ENCODE peak calls at places on chromosomes 1 and 21, in seven cellular contexts. One of them, this sample, is unnamed.

GRCh38 chr1:29062157-29062942 is 61.4 kb downstream of the TMEM200B start:
- DNase-seq in neuronal stem cell: no peak
- DNase-seq in IMR-90: no peak
- DNase-seq in H9: no peak
- DNase-seq in trophoblast cell: no peak
- DNase-seq in H1: no peak
- DNase-seq in mesendoderm: no peak
- DNase-seq in this sample: no peak

GRCh38 chr21:15054089-15054488 is 10.7 kb downstream of the NRIP1 start:
- DNase-seq in neuronal stem cell: no peak
- DNase-seq in IMR-90: no peak
- DNase-seq in H9: no peak
- DNase-seq in trophoblast cell: no peak
- DNase-seq in H1: no peak
- DNase-seq in mesendoderm: no peak
- DNase-seq in this sample: no peak

GRCh38 chr21:36325373-36326010 is 5.5 kb downstream of the MORC3 start:
- DNase-seq in neuronal stem cell: no peak
- DNase-seq in IMR-90: peak; percentile 42
- DNase-seq in H9: no peak
- DNase-seq in trophoblast cell: no peak
- DNase-seq in H1: no peak
- DNase-seq in mesendoderm: no peak
- DNase-seq in this sample: no peak

GRCh38 chr1:199691540-199691939 is 336.0 kb upstream of the NR5A2 start:
- DNase-seq in neuronal stem cell: no peak
- DNase-seq in IMR-90: peak; percentile 82
- DNase-seq in H9: no peak
- DNase-seq in trophoblast cell: no peak
- DNase-seq in H1: no peak
- DNase-seq in mesendoderm: peak; percentile 36
- DNase-seq in this sample: peak; percentile 92

GRCh38 chr1:58447047-58447446 is 99.5 kb downstream of the OMA1 start:
- DNase-seq in neuronal stem cell: no peak
- DNase-seq in IMR-90: no peak
- DNase-seq in H9: no peak
- DNase-seq in trophoblast cell: peak; percentile 18
- DNase-seq in H1: no peak
- DNase-seq in mesendoderm: no peak
- DNase-seq in this sample: no peak

GRCh38 chr1:24830680-24831272 is 85.5 kb downstream of the CLIC4 start:
- DNase-seq in neuronal stem cell: peak; percentile 32
- DNase-seq in IMR-90: peak; percentile 79
- DNase-seq in H9: no peak
- DNase-seq in trophoblast cell: peak; percentile 81
- DNase-seq in H1: no peak
- DNase-seq in mesendoderm: peak; percentile 69
- DNase-seq in this sample: peak; percentile 81

GRCh38 chr1:37497832-37498231 is 16.7 kb downstream of the MEAF6 start:
- DNase-seq in neuronal stem cell: no peak
- DNase-seq in IMR-90: no peak
- DNase-seq in H9: no peak
- DNase-seq in trophoblast cell: no peak
- DNase-seq in H1: no peak
- DNase-seq in mesendoderm: no peak
- DNase-seq in this sample: no peak

GRCh38 chr1:43952731-43953350 is 6.1 kb downstream of the IPO13 start:
- DNase-seq in neuronal stem cell: peak; percentile 55
- DNase-seq in IMR-90: no peak
- DNase-seq in H9: peak; percentile 91
- DNase-seq in trophoblast cell: no peak
- DNase-seq in H1: no peak
- DNase-seq in mesendoderm: peak; percentile 86
- DNase-seq in this sample: no peak

GRCh38 chr1:5980314-5981008 is 11.8 kb downstream of the NPHP4 start:
- DNase-seq in neuronal stem cell: peak; percentile 51
- DNase-seq in IMR-90: peak; percentile 34
- DNase-seq in H9: peak; percentile 95
- DNase-seq in trophoblast cell: no peak
- DNase-seq in H1: peak; percentile 66
- DNase-seq in mesendoderm: peak; percentile 97
- DNase-seq in this sample: peak; percentile 69

GRCh38 chr1:231781887-231782286 is 155.3 kb downstream of the DISC1 start:
- DNase-seq in neuronal stem cell: no peak
- DNase-seq in IMR-90: no peak
- DNase-seq in H9: no peak
- DNase-seq in trophoblast cell: peak; percentile 18
- DNase-seq in H1: no peak
- DNase-seq in mesendoderm: peak; percentile 36
- DNase-seq in this sample: no peak

GRCh38 chr1:236524142-236524891 is 535 bp downstream of the LGALS8 start:
- DNase-seq in neuronal stem cell: peak; percentile 47
- DNase-seq in IMR-90: peak; percentile 86
- DNase-seq in H9: peak; percentile 66
- DNase-seq in trophoblast cell: peak; percentile 84
- DNase-seq in H1: no peak
- DNase-seq in mesendoderm: peak; percentile 82
- DNase-seq in this sample: peak; percentile 95

GRCh38 chr1:46220808-46221207 is 17.7 kb downstream of the LURAP1 start:
- DNase-seq in neuronal stem cell: no peak
- DNase-seq in IMR-90: no peak
- DNase-seq in H9: no peak
- DNase-seq in trophoblast cell: no peak
- DNase-seq in H1: no peak
- DNase-seq in mesendoderm: peak; percentile 59
- DNase-seq in this sample: no peak

GRCh38 chr1:65764052-65764451 is 28.6 kb upstream of the PDE4B start:
- DNase-seq in neuronal stem cell: no peak
- DNase-seq in IMR-90: no peak
- DNase-seq in H9: no peak
- DNase-seq in trophoblast cell: no peak
- DNase-seq in H1: no peak
- DNase-seq in mesendoderm: peak; percentile 10
- DNase-seq in this sample: no peak

GRCh38 chr1:166960871-166961474 is 14.4 kb downstream of the ILDR2 start:
- DNase-seq in neuronal stem cell: no peak
- DNase-seq in IMR-90: no peak
- DNase-seq in H9: no peak
- DNase-seq in trophoblast cell: no peak
- DNase-seq in H1: no peak
- DNase-seq in mesendoderm: no peak
- DNase-seq in this sample: no peak

GRCh38 chr1:169360415-169360814 is 7.2 kb downstream of the NME7 start:
- DNase-seq in neuronal stem cell: no peak
- DNase-seq in IMR-90: peak; percentile 2
- DNase-seq in H9: no peak
- DNase-seq in trophoblast cell: no peak
- DNase-seq in H1: no peak
- DNase-seq in mesendoderm: peak; percentile 19
- DNase-seq in this sample: no peak
- H2BK5ac ChIP-seq in neuronal stem cell: no peak overlapping the region
- H2BK5ac ChIP-seq in IMR-90: no peak overlapping the region
- H2BK5ac ChIP-seq in H9: no peak overlapping the region
- H2BK5ac ChIP-seq in trophoblast cell: no peak overlapping the region
- H2BK5ac ChIP-seq in H1: no peak overlapping the region
- H2BK5ac ChIP-seq in mesendoderm: no peak overlapping the region
- H2BK5ac ChIP-seq in this sample: no peak overlapping the region

DNA sequence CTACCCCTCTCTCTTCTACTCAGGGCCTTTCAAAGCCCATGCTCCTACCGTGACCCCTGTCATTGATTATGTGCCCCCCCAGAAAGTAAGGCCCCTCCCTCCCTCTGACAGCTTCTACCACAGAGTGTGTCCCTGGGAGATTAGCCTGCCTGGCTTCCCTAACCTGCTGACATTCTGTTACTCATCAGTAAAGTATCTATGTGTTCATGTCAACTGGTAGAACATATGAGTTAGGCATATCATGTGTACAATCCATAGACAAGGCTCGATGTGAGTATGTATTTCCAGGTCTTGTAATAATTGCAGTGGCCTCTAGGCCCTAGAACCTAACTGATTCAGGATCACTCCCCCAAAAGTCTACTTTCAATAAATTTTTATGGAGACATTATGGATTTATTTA is 120.0 kb downstream of the GIPC2 start:
- DNase-seq in neuronal stem cell: no peak
- DNase-seq in IMR-90: peak; percentile 12
- DNase-seq in H9: no peak
- DNase-seq in trophoblast cell: no peak
- DNase-seq in H1: no peak
- DNase-seq in mesendoderm: no peak
- DNase-seq in this sample: no peak
- H3K4ac ChIP-seq in neuronal stem cell: no peak overlapping the region
- H3K4ac ChIP-seq in IMR-90: no peak overlapping the region
- H3K4ac ChIP-seq in H9: no peak overlapping the region
- H3K4ac ChIP-seq in trophoblast cell: no peak overlapping the region
- H3K4ac ChIP-seq in H1: no peak overlapping the region
- H3K4ac ChIP-seq in mesendoderm: no peak overlapping the region
- H3K4ac ChIP-seq in this sample: no peak overlapping the region

DNA sequence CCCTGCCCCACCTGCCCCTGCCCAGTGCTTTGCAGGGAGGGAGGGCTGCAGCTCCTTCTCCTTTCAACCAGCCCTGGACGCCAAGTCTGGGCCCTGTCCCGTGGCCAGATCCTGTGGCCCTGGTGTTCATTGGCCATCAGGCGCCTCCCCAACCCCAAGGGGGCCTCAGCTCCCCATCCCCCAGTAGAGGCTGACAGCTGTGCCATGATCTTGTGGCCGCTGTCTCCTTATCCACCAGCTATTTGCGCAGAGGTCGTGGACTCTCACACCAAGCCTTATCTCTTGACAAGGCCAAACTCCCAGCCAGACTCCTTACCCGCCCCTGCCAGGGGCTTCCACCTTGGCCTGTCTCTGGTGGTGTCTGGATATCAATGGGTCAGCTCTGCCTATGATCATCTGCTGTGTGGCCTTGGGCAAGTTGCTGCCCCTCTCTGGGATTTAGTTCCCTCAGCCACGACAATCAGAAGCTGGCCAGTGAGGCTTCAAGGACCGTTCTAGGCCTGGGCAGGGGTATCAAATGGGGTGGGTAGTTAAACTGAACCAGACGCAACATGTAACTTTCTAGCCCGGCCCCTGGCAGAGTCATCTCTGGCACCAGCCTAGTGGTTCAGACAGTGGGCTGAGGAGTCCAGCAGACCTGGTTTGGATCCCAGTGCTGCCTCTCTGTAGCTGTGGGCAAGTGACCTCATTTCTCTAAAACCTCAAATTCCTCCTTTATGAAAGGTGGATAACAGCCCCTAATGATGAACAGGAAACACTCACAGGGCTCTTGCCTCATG is 3.3 kb upstream of the COL8A2 start:
- DNase-seq in neuronal stem cell: no peak
- DNase-seq in IMR-90: peak; percentile 53
- DNase-seq in H9: no peak
- DNase-seq in trophoblast cell: no peak
- DNase-seq in H1: no peak
- DNase-seq in mesendoderm: no peak
- DNase-seq in this sample: no peak
- H2BK5ac ChIP-seq in neuronal stem cell: no peak overlapping the region
- H2BK5ac ChIP-seq in IMR-90: no peak overlapping the region
- H2BK5ac ChIP-seq in H9: no peak overlapping the region
- H2BK5ac ChIP-seq in trophoblast cell: no peak overlapping the region
- H2BK5ac ChIP-seq in H1: no peak overlapping the region
- H2BK5ac ChIP-seq in mesendoderm: no peak overlapping the region
- H2BK5ac ChIP-seq in this sample: no peak overlapping the region

GRCh38 chr21:41767606-41768370 is 936 bp upstream of the RIPK4 start:
- DNase-seq in neuronal stem cell: no peak
- DNase-seq in IMR-90: peak; percentile 17
- DNase-seq in H9: no peak
- DNase-seq in trophoblast cell: no peak
- DNase-seq in H1: no peak
- DNase-seq in mesendoderm: no peak
- DNase-seq in this sample: no peak

GRCh38 chr21:41766883-41767605 is at the start of gene RIPK4:
- DNase-seq in neuronal stem cell: no peak
- DNase-seq in IMR-90: peak; percentile 23
- DNase-seq in H9: peak; percentile 89
- DNase-seq in trophoblast cell: peak; percentile 90
- DNase-seq in H1: peak; percentile 44
- DNase-seq in mesendoderm: peak; percentile 80
- DNase-seq in this sample: no peak

GRCh38 chr21:41765393-41765950 is 1.4 kb downstream of the RIPK4 start:
- DNase-seq in neuronal stem cell: no peak
- DNase-seq in IMR-90: no peak
- DNase-seq in H9: no peak
- DNase-seq in trophoblast cell: no peak
- DNase-seq in H1: no peak
- DNase-seq in mesendoderm: no peak
- DNase-seq in this sample: no peak

GRCh38 chr21:41764558-41765392 is 2.1 kb downstream of the RIPK4 start:
- DNase-seq in neuronal stem cell: no peak
- DNase-seq in IMR-90: no peak
- DNase-seq in H9: no peak
- DNase-seq in trophoblast cell: no peak
- DNase-seq in H1: no peak
- DNase-seq in mesendoderm: no peak
- DNase-seq in this sample: no peak

DNA sequence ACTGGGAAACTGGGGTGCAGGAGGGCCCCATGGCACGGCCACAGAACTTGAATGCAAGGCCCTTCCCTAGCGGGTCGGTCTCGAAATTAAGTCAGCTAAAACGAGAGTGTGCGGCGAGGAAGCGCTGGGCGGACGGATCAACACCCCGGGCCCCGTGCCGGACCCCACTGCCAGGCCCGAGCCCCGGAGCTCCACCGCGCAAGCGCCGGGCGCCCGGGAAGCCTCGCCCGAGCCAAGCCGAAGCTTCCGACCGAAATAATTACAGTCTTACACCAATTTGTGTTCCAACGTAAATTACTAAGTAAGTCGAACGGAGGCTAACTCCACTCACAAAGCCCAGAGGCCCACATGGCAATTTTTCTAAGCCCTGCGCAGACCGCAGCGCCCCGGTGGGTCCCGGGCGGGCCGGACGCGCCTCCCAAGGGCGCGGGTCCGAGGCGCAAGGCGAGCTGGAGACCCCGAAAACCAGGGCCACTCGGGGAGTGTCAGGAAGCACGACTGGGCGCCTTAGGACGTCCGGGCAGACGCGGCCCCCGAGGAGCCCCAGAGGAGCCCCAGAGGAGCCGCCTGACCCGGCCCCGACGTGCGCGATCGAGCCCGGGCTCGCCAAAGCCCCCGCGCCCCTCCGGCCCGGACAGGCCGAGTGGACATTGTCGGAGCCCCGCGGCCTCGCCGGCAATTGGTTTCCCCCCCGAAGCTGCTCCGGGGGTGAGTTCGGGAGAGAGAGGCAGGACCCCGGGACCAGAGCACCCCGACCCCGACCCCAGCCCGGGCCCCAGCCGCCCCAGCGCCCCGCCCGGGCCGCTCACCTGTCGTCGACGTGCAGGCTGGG is 585 bp downstream of the RIPK4 start:
- DNase-seq in neuronal stem cell: no peak
- DNase-seq in IMR-90: no peak
- DNase-seq in H9: no peak
- DNase-seq in trophoblast cell: peak; percentile 43
- DNase-seq in H1: no peak
- DNase-seq in mesendoderm: no peak
- DNase-seq in this sample: no peak
- H3K4ac ChIP-seq in neuronal stem cell: no peak overlapping the region
- H3K4ac ChIP-seq in IMR-90: no peak overlapping the region
- H3K4ac ChIP-seq in H9: no peak overlapping the region
- H3K4ac ChIP-seq in trophoblast cell: peak overlapping the region; percentile 87
- H3K4ac ChIP-seq in H1: no peak overlapping the region
- H3K4ac ChIP-seq in mesendoderm: peak overlapping the region; percentile 70
- H3K4ac ChIP-seq in this sample: no peak overlapping the region

This sample was measured in mesenchymal stem cell.